ENCODE peak calls at places on chromosomes 3 and 15, in nine cellular contexts. O is astrocyte of the spinal cord, F is HFF-Myc, I is OCI-LY7, M is fibroblast of lung, H is heart right ventricle, U is gastrocnemius medialis, B is breast epithelium, L is endothelial cell of umbilical vein. R is an unnamed sample.

GRCh38 chr3:177827517-177828249 is 630.4 kb upstream of the TBL1XR1 start:
- DNase-seq in O (peak; percentile 90), F (peak; percentile 38), I (no peak), M (peak; percentile 92), H (no peak), U (no peak), B (no peak), L (peak; percentile 76), R (no peak)

GRCh38 chr15:32778391-32779176 is 60.8 kb downstream of the GREM1 start:
- DNase-seq in O (no peak), F (no peak), I (no peak), M (peak; percentile 55), H (no peak), U (no peak), B (no peak), L (no peak), R (no peak)

GRCh38 chr15:76386178-76386577 is 49.6 kb downstream of the ISL2 start:
- DNase-seq in O (no peak), F (no peak), I (no peak), M (no peak), H (no peak), U (no peak), B (no peak), L (no peak), R (no peak)

GRCh38 chr15:32866486-32867312 is 148.9 kb downstream of the GREM1 start:
- DNase-seq in O (no peak), F (no peak), I (no peak), M (peak; percentile 50), H (no peak), U (no peak), B (no peak), L (no peak), R (peak; percentile 22)

GRCh38 chr3:15575446-15575845 is 25.9 kb downstream of the HACL1 start:
- DNase-seq in O (no peak), F (no peak), I (no peak), M (no peak), H (no peak), U (no peak), B (no peak), L (no peak), R (no peak)

GRCh38 chr15:34721802-34722795 is 32.7 kb downstream of the GJD2 start:
- DNase-seq in O (peak; percentile 17), F (no peak), I (no peak), M (peak; percentile 62), H (peak; percentile 70), U (peak; percentile 30), B (no peak), L (peak; percentile 58), R (peak; percentile 91)

GRCh38 chr3:195891431-195892104 is 16.8 kb downstream of the TNK2 start:
- DNase-seq in O (no peak), F (no peak), I (no peak), M (no peak), H (no peak), U (no peak), B (no peak), L (no peak), R (no peak)

GRCh38 chr15:41989573-41990242 is 17.4 kb upstream of the EHD4 start:
- DNase-seq in O (peak; percentile 71), F (peak; percentile 44), I (peak; percentile 77), M (peak; percentile 42), H (peak; percentile 87), U (peak; percentile 63), B (peak; percentile 71), L (peak; percentile 77), R (peak; percentile 88)

GRCh38 chr3:12832350-12833225 is 8.8 kb downstream of the RPL32 start:
- DNase-seq in O (no peak), F (no peak), I (no peak), M (no peak), H (no peak), U (no peak), B (no peak), L (no peak), R (no peak)

GRCh38 chr3:12831582-12831866 is 9.8 kb downstream of the RPL32 start:
- DNase-seq in O (no peak), F (no peak), I (peak; percentile 30), M (no peak), H (no peak), U (no peak), B (no peak), L (no peak), R (no peak)

GRCh38 chr3:12829404-12829803 is 12.0 kb downstream of the RPL32 start:
- DNase-seq in O (no peak), F (no peak), I (no peak), M (no peak), H (no peak), U (no peak), B (no peak), L (no peak), R (no peak)

GRCh38 chr3:12829886-12830784 is 11.2 kb downstream of the RPL32 start:
- DNase-seq in O (no peak), F (no peak), I (no peak), M (no peak), H (no peak), U (no peak), B (no peak), L (no peak), R (no peak)

DNA sequence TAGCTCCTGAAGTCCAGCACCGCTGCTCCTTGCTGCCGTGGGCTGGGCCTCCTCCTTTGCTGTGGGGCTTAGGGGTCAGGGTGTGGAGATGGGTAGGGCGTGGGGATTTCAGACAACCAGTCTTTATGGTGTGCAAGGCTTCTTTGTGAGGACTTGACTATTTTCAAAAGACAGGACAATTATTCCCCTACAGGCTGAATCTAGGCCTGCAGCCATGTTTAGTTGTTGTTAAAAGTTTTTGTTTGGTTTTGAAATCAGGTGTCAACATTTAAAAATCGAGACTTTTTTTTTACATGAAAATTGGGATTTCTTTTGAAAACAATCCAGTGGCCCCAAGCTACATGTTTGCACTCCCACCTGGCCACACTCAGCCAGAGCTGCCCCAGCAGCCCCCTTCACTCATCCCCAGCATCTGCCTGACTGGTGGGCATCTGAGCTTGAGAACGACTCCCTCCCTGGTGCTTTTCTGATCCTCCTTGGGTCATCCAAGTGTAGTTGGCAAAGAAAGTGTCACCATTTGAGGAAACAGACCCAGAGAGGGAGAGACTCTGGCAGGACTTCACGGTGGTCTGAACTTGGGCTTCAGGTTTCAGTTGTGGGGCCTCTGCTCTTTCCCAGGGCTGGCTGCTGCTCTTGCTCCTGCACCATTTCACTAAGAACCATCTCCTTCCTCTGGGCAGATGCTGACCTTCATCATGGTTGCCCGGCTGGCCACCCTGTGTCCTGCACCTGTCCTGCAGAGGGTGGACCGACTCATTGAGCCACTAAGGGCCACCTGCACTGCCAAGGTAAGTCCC is 10.4 kb downstream of the RPL32 start:
- DNase-seq in O (no peak), F (no peak), I (no peak), M (no peak), H (no peak), U (no peak), B (no peak), L (no peak), R (no peak)
- H3K4me3 ChIP-seq in O (no peak overlapping the region), F (no peak overlapping the region), I (no peak overlapping the region), M (no peak overlapping the region), H (no peak overlapping the region), U (no peak overlapping the region), B (no peak overlapping the region), L (no peak overlapping the region), R (no peak overlapping the region)

GRCh38 chr3:123608263-123608937 is 23.5 kb upstream of the HACD2 start:
- DNase-seq in O (no peak), F (no peak), I (no peak), M (no peak), H (no peak), U (no peak), B (no peak), L (no peak), R (no peak)

GRCh38 chr3:123613543-123613942 is 28.7 kb upstream of the HACD2 start:
- DNase-seq in O (no peak), F (no peak), I (no peak), M (no peak), H (no peak), U (no peak), B (no peak), L (no peak), R (no peak)

GRCh38 chr3:123609063-123609462 is 24.2 kb upstream of the HACD2 start:
- DNase-seq in O (no peak), F (no peak), I (no peak), M (peak; percentile 45), H (no peak), U (no peak), B (no peak), L (no peak), R (no peak)

GRCh38 chr3:123610331-123610730 is 25.5 kb upstream of the HACD2 start:
- DNase-seq in O (no peak), F (no peak), I (peak; percentile 78), M (no peak), H (no peak), U (no peak), B (no peak), L (no peak), R (no peak)

GRCh38 chr3:123611077-123611476 is 26.2 kb upstream of the HACD2 start:
- DNase-seq in O (no peak), F (no peak), I (no peak), M (no peak), H (no peak), U (no peak), B (no peak), L (peak; percentile 23), R (no peak)
- H3K4me3 ChIP-seq in O (no peak overlapping the region), F (no peak overlapping the region), I (no peak overlapping the region), M (no peak overlapping the region), H (no peak overlapping the region), U (no peak overlapping the region), B (no peak overlapping the region), L (no peak overlapping the region), R (no peak overlapping the region)

GRCh38 chr15:86649277-86649676 is 569.6 kb downstream of the AGBL1 start:
- DNase-seq in O (no peak), F (no peak), I (no peak), M (no peak), H (no peak), U (no peak), B (no peak), L (no peak), R (no peak)
- H3K4me3 ChIP-seq in O (no peak overlapping the region), F (no peak overlapping the region), I (no peak overlapping the region), M (no peak overlapping the region), H (no peak overlapping the region), U (no peak overlapping the region), B (no peak overlapping the region), L (no peak overlapping the region), R (no peak overlapping the region)

GRCh38 chr3:23259515-23259914 is 56.4 kb downstream of the UBE2E2 start:
- DNase-seq in O (no peak), F (no peak), I (no peak), M (no peak), H (no peak), U (no peak), B (no peak), L (no peak), R (no peak)

GRCh38 chr3:23258110-23258509 is 55.0 kb downstream of the UBE2E2 start:
- DNase-seq in O (peak; percentile 28), F (no peak), I (no peak), M (peak; percentile 50), H (no peak), U (no peak), B (no peak), L (no peak), R (no peak)

GRCh38 chr3:23264413-23264812 is 61.3 kb downstream of the UBE2E2 start:
- DNase-seq in O (peak; percentile 77), F (peak; percentile 11), I (no peak), M (peak; percentile 88), H (no peak), U (no peak), B (no peak), L (no peak), R (no peak)

DNA sequence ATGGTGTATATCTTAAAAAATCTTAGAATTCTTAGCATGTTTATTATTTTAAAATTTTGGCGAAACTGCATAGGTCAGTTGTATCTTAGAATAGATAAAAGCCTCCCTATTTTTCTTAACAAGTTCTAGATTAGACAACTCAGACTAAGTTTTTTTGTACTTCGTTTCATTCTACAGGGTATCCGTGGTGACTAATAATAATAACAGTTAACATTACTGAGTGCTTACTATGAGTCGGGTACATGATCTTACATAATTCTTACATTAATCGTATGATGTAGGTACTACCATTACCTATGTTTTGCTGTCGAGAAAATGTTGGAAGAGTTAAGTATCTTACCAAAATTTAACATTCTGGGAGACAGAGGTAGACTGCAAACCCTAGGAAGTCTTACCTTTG is 60.7 kb downstream of the UBE2E2 start:
- DNase-seq in O (peak; percentile 77), F (no peak), I (no peak), M (peak; percentile 85), H (no peak), U (no peak), B (no peak), L (no peak), R (no peak)
- H3K4me3 ChIP-seq in O (no peak overlapping the region), F (no peak overlapping the region), I (no peak overlapping the region), M (no peak overlapping the region), H (no peak overlapping the region), U (no peak overlapping the region), B (no peak overlapping the region), L (no peak overlapping the region), R (no peak overlapping the region)